ENCODE peak calls at places on chromosomes 13 and 19, in six cellular contexts. U is tibial nerve, M is cardiac fibroblast, F is AG10803, B is brain microvascular endothelial cell, S is heart left ventricle. C is an unnamed sample.

GRCh38 chr19:46875234-46875633 is 14.4 kb downstream of the ARHGAP35 start:
- DNase-seq in U (no peak), M (no peak), F (no peak), B (no peak), S (no peak), C (no peak)

GRCh38 chr19:47414469-47414868 is 4.9 kb downstream of the MEIS3 start:
- DNase-seq in U (no peak), M (no peak), F (no peak), B (no peak), S (no peak), C (no peak)

GRCh38 chr19:56837492-56837891 is 3.0 kb downstream of the PEG3 start:
- DNase-seq in U (peak; percentile 46), M (no peak), F (no peak), B (peak; percentile 20), S (peak; percentile 88), C (peak; percentile 22)

GRCh38 chr13:109204657-109205056 is 575.2 kb downstream of the MYO16 start:
- DNase-seq in U (no peak), M (no peak), F (no peak), B (no peak), S (no peak), C (no peak)

GRCh38 chr19:7670150-7670784 is 1.4 kb downstream of the RETN start:
- DNase-seq in U (no peak), M (no peak), F (no peak), B (no peak), S (no peak), C (no peak)

GRCh38 chr19:47663911-47664771 is 49.1 kb upstream of the EHD2 start:
- DNase-seq in U (peak; percentile 51), M (peak; percentile 99), F (peak; percentile 99), B (peak; percentile 99), S (no peak), C (peak; percentile 100)

GRCh38 chr13:110140099-110140498 is 166.9 kb downstream of the COL4A1 start:
- DNase-seq in U (no peak), M (no peak), F (no peak), B (no peak), S (no peak), C (no peak)

GRCh38 chr19:35879770-35880317 is 11.5 kb downstream of the APLP1 start:
- DNase-seq in U (peak; percentile 74), M (peak; percentile 93), F (peak; percentile 88), B (peak; percentile 88), S (peak; percentile 94), C (peak; percentile 88)

GRCh38 chr13:43537124-43537523 is 249.6 kb downstream of the ENOX1 start:
- DNase-seq in U (no peak), M (peak; percentile 59), F (peak; percentile 62), B (no peak), S (no peak), C (peak; percentile 27)

GRCh38 chr13:77544365-77544764 is 8.9 kb downstream of the SCEL start:
- DNase-seq in U (peak; percentile 25), M (peak; percentile 20), F (peak; percentile 5), B (peak; percentile 46), S (peak; percentile 63), C (peak; percentile 72)

GRCh38 chr13:52034616-52035226 is 10.2 kb downstream of the UTP14C start:
- DNase-seq in U (no peak), M (no peak), F (no peak), B (no peak), S (no peak), C (peak; percentile 15)

GRCh38 chr19:24099829-24100228 is 12.8 kb downstream of the ZNF254 start:
- DNase-seq in U (no peak), M (peak; percentile 9), F (peak; percentile 5), B (no peak), S (no peak), C (peak; percentile 38)

GRCh38 chr13:72716776-72717175 is 10.7 kb downstream of the MZT1 start:
- DNase-seq in U (no peak), M (no peak), F (no peak), B (peak; percentile 24), S (no peak), C (no peak)

GRCh38 chr19:12133069-12133468 is 7.1 kb downstream of the ZNF20 start:
- DNase-seq in U (no peak), M (peak; percentile 35), F (no peak), B (no peak), S (no peak), C (peak; percentile 23)

GRCh38 chr19:14183741-14184395 is 22.1 kb downstream of the ADGRL1 start:
- DNase-seq in U (no peak), M (no peak), F (no peak), B (no peak), S (no peak), C (no peak)

GRCh38 chr19:16631465-16631864 is 3.5 kb upstream of the MED26 start:
- DNase-seq in U (no peak), M (no peak), F (no peak), B (no peak), S (no peak), C (no peak)

GRCh38 chr19:6211632-6212402 is 68.0 kb downstream of the MLLT1 start:
- DNase-seq in U (no peak), M (no peak), F (no peak), B (no peak), S (peak; percentile 58), C (no peak)

GRCh38 chr13:71979616-71980015 is 112.6 kb upstream of the DACH1 start:
- DNase-seq in U (no peak), M (no peak), F (no peak), B (peak; percentile 4), S (no peak), C (peak; percentile 25)

GRCh38 chr13:33125821-33126570 is 109.8 kb downstream of the KL start:
- DNase-seq in U (peak; percentile 53), M (peak; percentile 96), F (peak; percentile 97), B (peak; percentile 98), S (peak; percentile 71), C (peak; percentile 99)

GRCh38 chr13:113920173-113920572 is 53.7 kb downstream of the C13orf46 start:
- DNase-seq in U (no peak), M (no peak), F (peak; percentile 42), B (no peak), S (no peak), C (no peak)

GRCh38 chr19:36605101-36605838 is at the start of gene ZNF382:
- DNase-seq in U (no peak), M (peak; percentile 71), F (peak; percentile 56), B (peak; percentile 43), S (peak; percentile 93), C (peak; percentile 71)

GRCh38 chr19:47272448-47273312 is 2.0 kb upstream of the INAFM1 start:
- DNase-seq in U (peak; percentile 32), M (no peak), F (peak; percentile 71), B (no peak), S (no peak), C (peak; percentile 77)

DNA sequence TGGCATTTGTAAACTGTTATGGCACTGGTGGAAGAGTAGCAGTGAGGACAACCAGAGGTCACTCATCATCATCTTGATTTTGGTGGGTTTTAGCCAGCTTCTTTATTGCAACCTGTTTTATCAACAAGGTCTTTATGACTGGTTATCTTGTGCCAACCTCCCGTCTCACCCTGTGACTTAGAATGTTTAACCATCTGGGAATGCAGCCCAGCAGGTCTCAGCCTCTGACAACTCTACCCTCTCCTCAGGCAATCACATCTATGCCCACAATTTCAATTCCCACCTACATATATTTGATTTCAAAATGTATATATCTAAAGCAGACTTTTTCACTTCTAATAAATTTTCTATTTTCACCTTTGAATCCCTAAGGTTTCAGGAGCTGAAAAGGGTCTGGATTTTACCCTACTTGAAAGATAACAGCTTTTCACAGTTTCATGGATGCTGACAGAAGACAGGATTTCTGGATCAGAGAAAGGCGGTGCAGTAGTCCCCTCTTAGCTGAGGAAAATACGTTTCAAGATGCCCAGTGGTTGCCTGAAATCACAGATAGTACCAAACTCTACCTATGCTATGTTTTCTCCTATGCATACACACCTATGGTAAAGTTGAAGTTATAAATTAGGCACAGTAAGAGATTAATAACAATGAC is 1171.8 kb downstream of the DIAPH3 start:
- DNase-seq in U (no peak), M (no peak), F (no peak), B (no peak), S (no peak), C (no peak)
- H3K4me3 ChIP-seq in U (no peak overlapping the region), M (no peak overlapping the region), F (no peak overlapping the region), B (no peak overlapping the region), S (no peak overlapping the region), C (no peak overlapping the region)

DNA sequence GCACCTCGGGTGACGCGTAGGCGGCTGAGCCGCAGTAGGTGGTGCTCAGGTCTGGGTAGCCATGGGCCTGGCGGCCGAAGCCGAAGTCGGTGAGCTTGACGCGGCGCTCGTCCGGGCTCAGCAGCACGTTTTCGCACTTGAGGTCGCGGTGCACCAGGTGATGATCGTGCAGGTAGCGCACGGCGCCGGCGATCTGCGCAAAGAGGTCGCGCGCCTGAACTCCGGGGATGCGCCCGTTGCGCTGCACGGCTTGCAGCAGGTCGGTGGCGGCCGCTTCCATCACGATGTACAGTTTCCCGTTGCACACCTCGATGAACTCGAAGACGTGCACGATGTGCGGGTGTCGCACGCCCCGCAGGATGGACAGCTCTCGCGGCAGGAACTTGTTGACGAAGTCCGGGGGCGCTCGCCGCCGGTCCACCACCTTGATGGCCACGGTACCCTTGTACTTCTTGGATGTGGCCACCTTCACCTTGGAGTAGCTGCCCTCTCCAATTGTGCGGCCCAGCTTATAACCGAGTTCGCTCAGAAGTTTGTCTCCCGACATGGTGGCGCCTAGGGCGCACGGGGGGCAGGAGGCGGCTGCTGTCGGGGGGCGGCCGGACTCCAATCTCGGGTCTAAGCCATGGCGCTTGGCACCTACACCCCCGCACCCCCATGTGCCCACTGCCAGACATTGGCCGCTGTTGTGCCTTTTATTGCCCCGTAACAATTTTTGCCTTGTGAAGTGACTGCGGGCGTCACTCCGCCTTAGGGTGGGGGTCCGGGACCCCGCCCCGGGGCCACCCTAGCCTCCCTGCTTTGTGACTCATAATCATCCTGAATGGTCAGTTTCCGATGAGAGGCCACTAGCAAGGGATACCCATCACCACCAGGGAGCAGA is at the start of gene TSSK6:
- DNase-seq in U (no peak), M (no peak), F (no peak), B (no peak), S (no peak), C (no peak)
- TF ChIP-seq CTCF in U (no peak), M (no peak), F (no peak), B (no peak), S (no peak), C (peak; percentile 39)

DNA sequence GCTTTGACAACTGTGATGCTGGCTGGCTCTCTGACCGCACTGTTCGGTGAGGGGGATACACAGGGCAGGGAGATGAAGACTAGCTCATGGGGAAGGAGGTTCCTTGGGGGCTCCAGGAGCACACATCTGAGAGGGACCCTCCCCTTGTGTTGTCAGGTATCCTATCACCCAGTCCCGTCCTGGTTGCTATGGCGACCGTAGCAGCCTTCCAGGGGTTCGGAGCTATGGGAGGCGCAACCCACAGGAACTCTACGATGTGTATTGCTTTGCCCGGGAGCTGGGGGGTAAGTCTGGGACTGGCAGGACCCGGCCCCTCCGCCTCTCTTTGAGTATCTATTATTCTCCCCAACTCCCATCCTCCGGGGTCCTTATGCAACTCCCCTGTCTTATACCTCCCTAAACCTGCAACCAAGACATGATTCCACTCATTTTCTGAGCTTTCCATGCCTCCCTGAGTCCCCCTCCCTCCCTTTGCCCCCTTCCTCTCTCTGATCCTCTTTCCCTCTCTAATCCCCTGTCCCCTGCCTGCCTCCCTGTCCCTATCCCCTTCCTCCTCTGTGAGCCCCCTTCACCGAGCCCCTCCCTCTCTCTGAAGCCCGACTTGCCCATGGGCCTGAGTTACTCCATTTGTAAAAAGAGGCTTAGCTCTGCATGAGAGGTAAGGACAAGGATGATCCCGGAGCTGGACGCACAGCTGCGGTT is 12.5 kb downstream of the NCAN start:
- DNase-seq in U (no peak), M (no peak), F (no peak), B (no peak), S (no peak), C (no peak)
- H3K4me3 ChIP-seq in U (no peak overlapping the region), M (no peak overlapping the region), F (no peak overlapping the region), B (no peak overlapping the region), S (peak overlapping the region; percentile 56), C (no peak overlapping the region)

GRCh38 chr13:47610687-47611086 is 390.4 kb downstream of the SUCLA2 start:
- DNase-seq in U (no peak), M (no peak), F (no peak), B (no peak), S (no peak), C (no peak)

GRCh38 chr13:47611664-47612288 is 389.3 kb downstream of the SUCLA2 start:
- DNase-seq in U (no peak), M (peak; percentile 18), F (no peak), B (peak; percentile 66), S (no peak), C (no peak)
- TF ChIP-seq CTCF in U (no peak), M (no peak), F (no peak), B (no peak), S (no peak), C (no peak)

C was measured in choroid plexus epithelial cell.